ENCODE peak calls at places on chromosomes 2 and 18, in ten cellular contexts. One of them, this sample, is unnamed.

GRCh38 chr2:28753043-28753683 is 1.5 kb downstream of the PPP1CB start:
- DNase-seq in activated naive CD4-positive, alpha-beta T cell treated with Interleukin-2 at 50 U/mL for 16 hours: peak
- DNase-seq in iris pigment epithelial cell: peak
- DNase-seq in germinal center: peak
- DNase-seq in spleen: peak
- DNase-seq in dermis blood vessel endothelial cell: peak
- DNase-seq in hypothalamus: peak
- DNase-seq in stomach: peak
- DNase-seq in lung microvascular endothelial cell: peak
- DNase-seq in A549: peak
- DNase-seq in this sample: no peak

GRCh38 chr18:70420151-70420898 is 131.5 kb downstream of the SOCS6 start:
- DNase-seq in A549: peak
- DNase-seq in germinal center: no peak
- DNase-seq in stomach: no peak
- DNase-seq in dermis blood vessel endothelial cell: peak
- DNase-seq in hypothalamus: no peak
- DNase-seq in activated naive CD4-positive, alpha-beta T cell treated with Interleukin-2 at 50 U/mL for 16 hours: no peak
- DNase-seq in lung microvascular endothelial cell: peak
- DNase-seq in spleen: no peak
- DNase-seq in iris pigment epithelial cell: peak
- DNase-seq in this sample: no peak

GRCh38 chr18:36662000-36662399 is 166.8 kb downstream of the TPGS2 start:
- DNase-seq in stomach: no peak
- DNase-seq in spleen: no peak
- DNase-seq in hypothalamus: no peak
- DNase-seq in germinal center: no peak
- DNase-seq in activated naive CD4-positive, alpha-beta T cell treated with Interleukin-2 at 50 U/mL for 16 hours: no peak
- DNase-seq in dermis blood vessel endothelial cell: no peak
- DNase-seq in iris pigment epithelial cell: no peak
- DNase-seq in A549: peak
- DNase-seq in lung microvascular endothelial cell: no peak
- DNase-seq in this sample: no peak

GRCh38 chr2:15506231-15506819 is 54.8 kb downstream of the NBAS start:
- DNase-seq in germinal center: no peak
- DNase-seq in A549: no peak
- DNase-seq in iris pigment epithelial cell: peak
- DNase-seq in hypothalamus: no peak
- DNase-seq in spleen: no peak
- DNase-seq in activated naive CD4-positive, alpha-beta T cell treated with Interleukin-2 at 50 U/mL for 16 hours: no peak
- DNase-seq in dermis blood vessel endothelial cell: no peak
- DNase-seq in stomach: no peak
- DNase-seq in lung microvascular endothelial cell: no peak
- DNase-seq in this sample: no peak

GRCh38 chr2:237879058-237879430 is 19.6 kb downstream of the RAMP1 start:
- DNase-seq in activated naive CD4-positive, alpha-beta T cell treated with Interleukin-2 at 50 U/mL for 16 hours: no peak
- DNase-seq in hypothalamus: no peak
- DNase-seq in germinal center: no peak
- DNase-seq in dermis blood vessel endothelial cell: peak
- DNase-seq in spleen: no peak
- DNase-seq in A549: no peak
- DNase-seq in iris pigment epithelial cell: peak
- DNase-seq in lung microvascular endothelial cell: no peak
- DNase-seq in stomach: no peak
- DNase-seq in this sample: no peak

GRCh38 chr2:43692428-43692994 is 16.3 kb upstream of the C1GALT1C1L start:
- DNase-seq in spleen: no peak
- DNase-seq in germinal center: no peak
- DNase-seq in A549: no peak
- DNase-seq in lung microvascular endothelial cell: no peak
- DNase-seq in activated naive CD4-positive, alpha-beta T cell treated with Interleukin-2 at 50 U/mL for 16 hours: no peak
- DNase-seq in iris pigment epithelial cell: no peak
- DNase-seq in dermis blood vessel endothelial cell: no peak
- DNase-seq in hypothalamus: no peak
- DNase-seq in stomach: no peak
- DNase-seq in this sample: no peak

GRCh38 chr2:162424816-162425215 is 80.9 kb downstream of the GCA start:
- DNase-seq in iris pigment epithelial cell: no peak
- DNase-seq in lung microvascular endothelial cell: no peak
- DNase-seq in germinal center: no peak
- DNase-seq in A549: no peak
- DNase-seq in spleen: no peak
- DNase-seq in hypothalamus: no peak
- DNase-seq in stomach: no peak
- DNase-seq in activated naive CD4-positive, alpha-beta T cell treated with Interleukin-2 at 50 U/mL for 16 hours: no peak
- DNase-seq in dermis blood vessel endothelial cell: no peak
- DNase-seq in this sample: no peak

GRCh38 chr2:216601632-216602409 is 31.4 kb upstream of the IGFBP2 start:
- DNase-seq in iris pigment epithelial cell: no peak
- DNase-seq in stomach: no peak
- DNase-seq in A549: no peak
- DNase-seq in dermis blood vessel endothelial cell: no peak
- DNase-seq in germinal center: no peak
- DNase-seq in hypothalamus: no peak
- DNase-seq in lung microvascular endothelial cell: no peak
- DNase-seq in spleen: no peak
- DNase-seq in activated naive CD4-positive, alpha-beta T cell treated with Interleukin-2 at 50 U/mL for 16 hours: no peak
- DNase-seq in this sample: no peak

GRCh38 chr2:25814681-25815080 is 63.6 kb downstream of the ASXL2 start:
- DNase-seq in iris pigment epithelial cell: no peak
- DNase-seq in A549: no peak
- DNase-seq in germinal center: no peak
- DNase-seq in spleen: no peak
- DNase-seq in stomach: no peak
- DNase-seq in dermis blood vessel endothelial cell: no peak
- DNase-seq in activated naive CD4-positive, alpha-beta T cell treated with Interleukin-2 at 50 U/mL for 16 hours: no peak
- DNase-seq in hypothalamus: no peak
- DNase-seq in lung microvascular endothelial cell: no peak
- DNase-seq in this sample: no peak

GRCh38 chr2:199955007-199955338 is 318 bp downstream of the TYW5 start:
- DNase-seq in activated naive CD4-positive, alpha-beta T cell treated with Interleukin-2 at 50 U/mL for 16 hours: no peak
- DNase-seq in stomach: no peak
- DNase-seq in dermis blood vessel endothelial cell: no peak
- DNase-seq in iris pigment epithelial cell: no peak
- DNase-seq in hypothalamus: no peak
- DNase-seq in spleen: no peak
- DNase-seq in lung microvascular endothelial cell: peak
- DNase-seq in A549: no peak
- DNase-seq in germinal center: no peak
- DNase-seq in this sample: no peak

GRCh38 chr18:58781627-58782194 is 83.0 kb upstream of the ZNF532 start:
- DNase-seq in A549: peak
- DNase-seq in germinal center: peak
- DNase-seq in hypothalamus: peak
- DNase-seq in spleen: peak
- DNase-seq in stomach: peak
- DNase-seq in lung microvascular endothelial cell: peak
- DNase-seq in activated naive CD4-positive, alpha-beta T cell treated with Interleukin-2 at 50 U/mL for 16 hours: peak
- DNase-seq in iris pigment epithelial cell: peak
- DNase-seq in dermis blood vessel endothelial cell: peak
- DNase-seq in this sample: peak

GRCh38 chr2:188787002-188787660 is 187.0 kb upstream of the COL3A1 start:
- DNase-seq in A549: peak
- DNase-seq in hypothalamus: no peak
- DNase-seq in stomach: no peak
- DNase-seq in activated naive CD4-positive, alpha-beta T cell treated with Interleukin-2 at 50 U/mL for 16 hours: no peak
- DNase-seq in dermis blood vessel endothelial cell: no peak
- DNase-seq in spleen: no peak
- DNase-seq in iris pigment epithelial cell: peak
- DNase-seq in germinal center: no peak
- DNase-seq in lung microvascular endothelial cell: no peak
- DNase-seq in this sample: no peak

GRCh38 chr2:172821370-172822338 is 86.0 kb downstream of the RAPGEF4 start:
- DNase-seq in activated naive CD4-positive, alpha-beta T cell treated with Interleukin-2 at 50 U/mL for 16 hours: no peak
- DNase-seq in iris pigment epithelial cell: no peak
- DNase-seq in hypothalamus: no peak
- DNase-seq in A549: no peak
- DNase-seq in germinal center: no peak
- DNase-seq in spleen: no peak
- DNase-seq in dermis blood vessel endothelial cell: peak
- DNase-seq in lung microvascular endothelial cell: peak
- DNase-seq in stomach: no peak
- DNase-seq in this sample: no peak

GRCh38 chr2:239535413-239535790 is 134.6 kb upstream of the HDAC4 start:
- DNase-seq in spleen: peak
- DNase-seq in stomach: no peak
- DNase-seq in activated naive CD4-positive, alpha-beta T cell treated with Interleukin-2 at 50 U/mL for 16 hours: no peak
- DNase-seq in iris pigment epithelial cell: no peak
- DNase-seq in hypothalamus: no peak
- DNase-seq in germinal center: no peak
- DNase-seq in A549: no peak
- DNase-seq in lung microvascular endothelial cell: no peak
- DNase-seq in dermis blood vessel endothelial cell: no peak
- DNase-seq in this sample: no peak

GRCh38 chr2:56483081-56483480 is 299.3 kb downstream of the CCDC85A start:
- DNase-seq in spleen: no peak
- DNase-seq in iris pigment epithelial cell: peak
- DNase-seq in germinal center: no peak
- DNase-seq in A549: no peak
- DNase-seq in activated naive CD4-positive, alpha-beta T cell treated with Interleukin-2 at 50 U/mL for 16 hours: no peak
- DNase-seq in stomach: no peak
- DNase-seq in lung microvascular endothelial cell: no peak
- DNase-seq in hypothalamus: no peak
- DNase-seq in dermis blood vessel endothelial cell: no peak
- DNase-seq in this sample: no peak

GRCh38 chr2:226002438-226002837 is 602.9 kb downstream of the NYAP2 start:
- DNase-seq in spleen: no peak
- DNase-seq in activated naive CD4-positive, alpha-beta T cell treated with Interleukin-2 at 50 U/mL for 16 hours: no peak
- DNase-seq in hypothalamus: no peak
- DNase-seq in dermis blood vessel endothelial cell: no peak
- DNase-seq in lung microvascular endothelial cell: peak
- DNase-seq in stomach: no peak
- DNase-seq in iris pigment epithelial cell: peak
- DNase-seq in germinal center: no peak
- DNase-seq in A549: peak
- DNase-seq in this sample: no peak

GRCh38 chr2:100470182-100470581 is at the start of gene NMS:
- DNase-seq in iris pigment epithelial cell: no peak
- DNase-seq in germinal center: no peak
- DNase-seq in dermis blood vessel endothelial cell: no peak
- DNase-seq in lung microvascular endothelial cell: no peak
- DNase-seq in stomach: no peak
- DNase-seq in hypothalamus: no peak
- DNase-seq in A549: no peak
- DNase-seq in spleen: no peak
- DNase-seq in activated naive CD4-positive, alpha-beta T cell treated with Interleukin-2 at 50 U/mL for 16 hours: no peak
- DNase-seq in this sample: no peak

GRCh38 chr2:218607436-218608115 is at the start of gene PLCD4:
- DNase-seq in spleen: no peak
- DNase-seq in stomach: no peak
- DNase-seq in lung microvascular endothelial cell: peak
- DNase-seq in A549: peak
- DNase-seq in activated naive CD4-positive, alpha-beta T cell treated with Interleukin-2 at 50 U/mL for 16 hours: no peak
- DNase-seq in dermis blood vessel endothelial cell: peak
- DNase-seq in hypothalamus: no peak
- DNase-seq in iris pigment epithelial cell: peak
- DNase-seq in germinal center: no peak
- DNase-seq in this sample: no peak

GRCh38 chr2:171185165-171185818 is 24.6 kb upstream of the TLK1 start:
- DNase-seq in A549: no peak
- DNase-seq in dermis blood vessel endothelial cell: no peak
- DNase-seq in iris pigment epithelial cell: no peak
- DNase-seq in lung microvascular endothelial cell: no peak
- DNase-seq in stomach: no peak
- DNase-seq in spleen: no peak
- DNase-seq in hypothalamus: no peak
- DNase-seq in activated naive CD4-positive, alpha-beta T cell treated with Interleukin-2 at 50 U/mL for 16 hours: no peak
- DNase-seq in germinal center: no peak
- DNase-seq in this sample: no peak

GRCh38 chr18:13548944-13549878 is 177.1 kb downstream of the FAM210A start:
- DNase-seq in iris pigment epithelial cell: no peak
- DNase-seq in spleen: no peak
- DNase-seq in germinal center: peak
- DNase-seq in stomach: no peak
- DNase-seq in dermis blood vessel endothelial cell: no peak
- DNase-seq in A549: no peak
- DNase-seq in activated naive CD4-positive, alpha-beta T cell treated with Interleukin-2 at 50 U/mL for 16 hours: no peak
- DNase-seq in lung microvascular endothelial cell: no peak
- DNase-seq in hypothalamus: no peak
- DNase-seq in this sample: no peak

GRCh38 chr2:66306488-66306887 is 128.4 kb upstream of the MEIS1 start:
- DNase-seq in hypothalamus: no peak
- DNase-seq in activated naive CD4-positive, alpha-beta T cell treated with Interleukin-2 at 50 U/mL for 16 hours: no peak
- DNase-seq in spleen: no peak
- DNase-seq in stomach: no peak
- DNase-seq in dermis blood vessel endothelial cell: no peak
- DNase-seq in iris pigment epithelial cell: no peak
- DNase-seq in A549: no peak
- DNase-seq in germinal center: no peak
- DNase-seq in lung microvascular endothelial cell: no peak
- DNase-seq in this sample: no peak

GRCh38 chr18:62526098-62527025 is 3.5 kb downstream of the ZCCHC2 start:
- DNase-seq in stomach: peak
- DNase-seq in A549: peak
- DNase-seq in hypothalamus: peak
- DNase-seq in spleen: peak
- DNase-seq in dermis blood vessel endothelial cell: peak
- DNase-seq in germinal center: peak
- DNase-seq in lung microvascular endothelial cell: peak
- DNase-seq in activated naive CD4-positive, alpha-beta T cell treated with Interleukin-2 at 50 U/mL for 16 hours: peak
- DNase-seq in iris pigment epithelial cell: peak
- DNase-seq in this sample: peak